ENCODE peak calls at places on chromosomes 13 and 19, in ten cellular contexts. K, T, F, J, U, V, O, L, H and C are unnamed samples.

GRCh38 chr19:32676186-32676894 is 692 bp downstream of the RGS9BP start:
- DNase-seq in O (no peak), J (no peak), L (no peak), H (peak), V (no peak), F (no peak), T (no peak), K (no peak), U (no peak), C (no peak)

GRCh38 chr13:75129331-75129730 is 352.6 kb downstream of the TBC1D4 start:
- DNase-seq in L (no peak), U (no peak), J (no peak), F (no peak), V (no peak), H (no peak), K (peak), O (peak), T (no peak), C (no peak)

GRCh38 chr13:26468203-26468602 is 89.3 kb upstream of the WASF3 start:
- DNase-seq in H (no peak), J (no peak), O (no peak), K (no peak), L (no peak), F (no peak), V (no peak), U (no peak), T (no peak), C (no peak)

GRCh38 chr19:2015611-2015950 is at the start of gene BTBD2:
- DNase-seq in H (no peak), F (peak), K (peak), J (no peak), O (peak), U (no peak), V (peak), T (peak), L (no peak), C (no peak)

GRCh38 chr13:84096221-84096620 is 213.9 kb upstream of the SLITRK1 start:
- DNase-seq in T (peak), V (no peak), F (peak), K (peak), H (no peak), U (no peak), J (no peak), L (no peak), O (peak), C (peak)

GRCh38 chr19:11136400-11137101 is 19.0 kb downstream of the SPC24 start:
- DNase-seq in F (no peak), U (no peak), O (peak), V (no peak), H (no peak), K (no peak), L (no peak), J (no peak), T (no peak), C (no peak)

GRCh38 chr13:102651392-102651791 is 43.5 kb downstream of the METTL21C start:
- DNase-seq in F (peak), O (peak), J (no peak), T (peak), V (no peak), U (no peak), K (peak), L (no peak), H (no peak), C (no peak)

GRCh38 chr13:29676941-29677452 is 81.5 kb upstream of the SLC7A1 start:
- DNase-seq in L (no peak), J (no peak), T (peak), H (no peak), K (peak), U (no peak), V (no peak), F (no peak), O (peak), C (no peak)

GRCh38 chr19:6466526-6467248 is 2.6 kb downstream of the CRB3 start:
- DNase-seq in F (no peak), U (no peak), L (no peak), H (no peak), V (no peak), J (no peak), K (no peak), T (no peak), O (no peak), C (no peak)

GRCh38 chr19:55212447-55212846 is 3.1 kb upstream of the PTPRH start:
- DNase-seq in J (no peak), U (peak), H (no peak), V (no peak), K (no peak), T (peak), O (no peak), F (no peak), L (no peak), C (no peak)

GRCh38 chr13:32627793-32628192 is 41.5 kb downstream of the PDS5B start:
- DNase-seq in J (no peak), K (no peak), T (no peak), F (no peak), V (no peak), H (no peak), L (no peak), U (no peak), O (no peak), C (no peak)

GRCh38 chr13:44311011-44311481 is 62.6 kb upstream of the SERP2 start:
- DNase-seq in O (peak), H (no peak), T (peak), J (peak), U (no peak), V (no peak), L (no peak), K (peak), F (peak), C (no peak)

GRCh38 chr13:89951341-89951740 is 1396.1 kb upstream of the MIR17HG start:
- DNase-seq in V (no peak), L (no peak), U (no peak), F (no peak), J (no peak), T (no peak), K (no peak), H (no peak), O (no peak), C (no peak)
- H3K4me3 ChIP-seq in V (no peak), L (no peak), U (no peak), F (no peak), J (no peak), T (no peak), K (no peak), H (no peak), O (no peak), C (no peak)

GRCh38 chr19:37389234-37389633 is 18.3 kb downstream of the ZNF527 start:
- DNase-seq in V (no peak), T (no peak), O (no peak), J (no peak), H (no peak), L (no peak), K (no peak), U (no peak), F (no peak), C (no peak)
- H3K4me3 ChIP-seq in V (no peak), T (no peak), O (no peak), J (peak), H (no peak), L (no peak), K (no peak), U (no peak), F (no peak), C (no peak)

GRCh38 chr19:39497850-39498261 is 891 bp upstream of the DLL3 start:
- DNase-seq in K (peak), J (no peak), T (no peak), F (peak), H (no peak), U (no peak), O (peak), V (no peak), L (no peak), C (no peak)
- H3K4me3 ChIP-seq in K (peak), J (peak), T (no peak), F (peak), H (peak), U (no peak), O (no peak), V (no peak), L (peak), C (peak)

GRCh38 chr19:38319421-38320258 is at the start of gene KCNK6:
- DNase-seq in U (no peak), V (peak), H (peak), T (no peak), L (no peak), O (peak), F (peak), J (no peak), K (peak), C (no peak)

GRCh38 chr19:38318595-38319142 is 976 bp upstream of the KCNK6 start:
- DNase-seq in O (no peak), U (no peak), F (no peak), K (peak), L (no peak), H (no peak), J (peak), V (peak), T (no peak), C (no peak)

GRCh38 chr19:38317104-38317612 is 1.4 kb upstream of the YIF1B start:
- DNase-seq in U (no peak), J (no peak), F (no peak), H (peak), T (no peak), V (no peak), L (no peak), K (no peak), O (no peak), C (no peak)

GRCh38 chr19:38315657-38316476 is at the start of gene YIF1B:
- DNase-seq in T (peak), J (peak), L (peak), V (peak), U (peak), K (peak), F (peak), O (peak), H (peak), C (peak)

GRCh38 chr19:38316477-38317067 is 825 bp upstream of the YIF1B start:
- DNase-seq in T (no peak), J (no peak), K (no peak), F (no peak), H (no peak), U (no peak), O (no peak), L (no peak), V (no peak), C (no peak)
- H3K4me3 ChIP-seq in T (peak), J (peak), K (peak), F (peak), H (peak), U (peak), O (no peak), L (peak), V (peak), C (peak)

GRCh38 chr13:111373486-111373885 is 53.0 kb downstream of the TEX29 start:
- DNase-seq in K (no peak), U (no peak), T (no peak), V (no peak), H (no peak), F (no peak), O (no peak), L (no peak), J (no peak), C (no peak)
- H3K4me3 ChIP-seq in K (no peak), U (no peak), T (no peak), V (no peak), H (no peak), F (no peak), O (no peak), L (no peak), J (no peak), C (no peak)

GRCh38 chr13:98141938-98142426 is 912 bp upstream of the FARP1 start:
- DNase-seq in F (no peak), O (no peak), J (peak), T (no peak), K (no peak), U (no peak), L (no peak), H (no peak), V (peak), C (no peak)
- H3K4me3 ChIP-seq in F (peak), O (no peak), J (peak), T (peak), K (no peak), U (no peak), L (peak), H (no peak), V (peak), C (peak)

GRCh38 chr13:99984463-99985242 is 3.1 kb downstream of the ZIC2 start:
- DNase-seq in K (no peak), U (no peak), J (no peak), H (no peak), T (no peak), F (peak), O (no peak), V (no peak), L (no peak), C (no peak)
- H3K4me3 ChIP-seq in K (no peak), U (no peak), J (peak), H (no peak), T (no peak), F (peak), O (no peak), V (no peak), L (peak), C (peak)

GRCh38 chr19:15466851-15467733 is 2.7 kb upstream of the RASAL3 start:
- DNase-seq in T (peak), U (peak), J (no peak), O (peak), V (no peak), H (peak), K (peak), F (peak), L (no peak), C (peak)

GRCh38 chr19:15463865-15464371 is 426 bp downstream of the RASAL3 start:
- DNase-seq in O (no peak), K (no peak), V (peak), H (peak), L (no peak), F (no peak), U (no peak), J (no peak), T (no peak), C (no peak)

GRCh38 chr19:15461694-15462093 is 2.6 kb downstream of the RASAL3 start:
- DNase-seq in J (no peak), H (no peak), K (no peak), L (no peak), U (no peak), V (no peak), F (no peak), T (no peak), O (no peak), C (no peak)

GRCh38 chr19:15467734-15468214 is 3.4 kb upstream of the RASAL3 start:
- DNase-seq in F (no peak), O (no peak), L (no peak), H (no peak), J (no peak), U (no peak), T (no peak), K (no peak), V (no peak), C (no peak)

DNA sequence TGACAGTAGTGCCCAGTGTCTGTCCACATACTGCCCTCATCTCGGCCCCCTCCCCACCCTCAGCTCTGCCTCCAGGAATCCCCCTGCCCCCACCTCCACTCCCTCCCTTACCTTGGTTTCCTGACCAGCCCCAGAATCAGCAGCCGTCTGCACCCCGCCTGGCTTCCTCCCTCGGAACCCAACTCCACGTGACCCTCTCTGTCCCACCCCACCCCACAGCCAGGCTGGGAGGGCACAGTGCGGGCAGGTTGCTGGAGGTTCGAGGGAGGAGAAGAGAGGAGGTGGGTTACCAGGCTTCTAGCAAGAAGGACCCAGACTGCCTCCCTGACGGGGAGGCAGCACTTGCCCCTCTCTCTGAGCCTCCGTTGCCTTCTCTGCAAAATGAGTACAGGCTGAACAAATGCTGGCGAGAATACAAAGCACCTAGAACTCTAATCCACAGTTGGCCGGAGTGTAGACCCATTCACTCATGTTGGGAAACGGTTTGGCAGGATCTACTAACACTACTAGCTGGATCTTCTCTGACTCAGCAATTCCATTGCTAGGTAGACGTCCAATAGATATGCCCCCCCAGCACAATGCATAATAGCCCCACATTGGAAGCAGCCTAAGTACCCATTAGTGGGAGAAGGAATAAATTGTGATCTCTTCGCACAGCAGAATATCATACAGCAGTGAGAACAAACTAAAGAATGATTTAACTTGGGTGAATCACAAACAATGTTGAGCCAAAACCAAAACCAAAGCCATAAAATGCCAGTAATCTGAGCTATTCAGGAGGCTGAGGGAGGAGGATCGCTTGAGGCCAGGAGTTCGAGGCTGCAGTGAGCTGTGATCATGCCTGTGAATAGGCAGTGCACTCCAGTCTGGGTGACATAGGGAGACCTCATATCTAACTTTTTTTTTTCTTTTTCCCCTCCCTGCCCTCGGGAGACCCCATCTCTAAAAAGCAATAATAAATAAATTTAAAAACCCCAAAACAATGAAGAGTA is at the start of gene RASAL3:
- DNase-seq in U (peak), J (no peak), H (peak), O (no peak), L (no peak), V (peak), K (peak), T (peak), F (no peak), C (no peak)
- H3K4me3 ChIP-seq in U (peak), J (peak), H (peak), O (no peak), L (peak), V (no peak), K (no peak), T (no peak), F (no peak), C (no peak)